ENCODE peak calls at places on chromosome 4, in four cellular contexts. B is heart right ventricle, O is neural progenitor cell, J is cardiac muscle cell. I is an unnamed sample.

GRCh38 chr4:18113710-18114331 is 92.3 kb upstream of the LCORL start:
- DNase-seq in B (no peak), O (no peak), J (no peak), I (no peak)

GRCh38 chr4:187183826-187184225 is 460.2 kb upstream of the FAT1 start:
- DNase-seq in B (no peak), O (no peak), J (no peak), I (no peak)

GRCh38 chr4:183136880-183137279 is 37.8 kb downstream of the WWC2 start:
- DNase-seq in B (no peak), O (no peak), J (no peak), I (no peak)

GRCh38 chr4:92641409-92641808 is 337.6 kb downstream of the GRID2 start:
- DNase-seq in B (no peak), O (no peak), J (no peak), I (no peak)

GRCh38 chr4:124018383-124019317 is 622.1 kb downstream of the SPRY1 start:
- DNase-seq in B (peak; percentile 75), O (no peak), J (peak; percentile 94), I (peak; percentile 37)

GRCh38 chr4:1777822-1778641 is 15.1 kb upstream of the FGFR3 start:
- DNase-seq in B (no peak), O (peak; percentile 97), J (peak; percentile 41), I (no peak)

GRCh38 chr4:155604718-155605601 is 61.7 kb upstream of the GUCY1A1 start:
- DNase-seq in B (peak; percentile 14), O (no peak), J (peak; percentile 96), I (no peak)

GRCh38 chr4:152990471-152991131 is 54.5 kb downstream of the FHDC1 start:
- DNase-seq in B (no peak), O (no peak), J (no peak), I (no peak)

GRCh38 chr4:159443975-159444374 is 341.1 kb downstream of the RAPGEF2 start:
- DNase-seq in B (no peak), O (no peak), J (no peak), I (no peak)

GRCh38 chr4:22019676-22020075 is 71.1 kb upstream of the KCNIP4 start:
- DNase-seq in B (no peak), O (no peak), J (peak; percentile 4), I (no peak)

GRCh38 chr4:68907230-68907629 is 44.4 kb downstream of the UGT2A3 start:
- DNase-seq in B (no peak), O (no peak), J (no peak), I (no peak)

GRCh38 chr4:8537041-8537461 is 43.1 kb upstream of the GPR78 start:
- DNase-seq in B (peak; percentile 41), O (no peak), J (peak; percentile 78), I (peak; percentile 77)

GRCh38 chr4:11072999-11073398 is 355.7 kb downstream of the HS3ST1 start:
- DNase-seq in B (no peak), O (no peak), J (peak; percentile 32), I (no peak)
- TF ChIP-seq CTCF in B (no peak), O (no peak), J (no peak), I (no peak)

DNA sequence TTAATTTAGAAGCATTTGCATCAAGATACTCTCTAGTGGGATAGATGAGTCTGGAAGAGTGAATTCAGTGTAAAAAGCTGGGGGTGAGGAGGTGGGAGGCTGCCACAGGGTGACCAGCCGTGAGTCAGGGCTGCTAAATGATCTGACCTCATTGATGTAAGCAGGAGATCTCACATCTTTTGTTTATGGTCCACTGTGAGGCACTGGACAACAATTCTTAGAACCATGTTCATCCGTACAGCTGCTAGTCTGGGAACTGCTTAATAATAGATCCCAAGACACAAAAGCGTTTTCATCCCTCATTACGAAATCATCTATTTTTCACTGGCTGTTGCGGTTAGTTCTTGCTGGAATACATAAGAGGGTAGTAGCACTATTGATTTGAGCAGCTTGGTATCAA is 14.1 kb downstream of the KLF3 start:
- DNase-seq in B (no peak), O (no peak), J (peak; percentile 80), I (no peak)
- H3K4me1 ChIP-seq in B (peaks cover 78% of the 10 kb centered on the region), O (peaks cover 24% of the 10 kb centered on the region), J (peaks cover 23% of the 10 kb centered on the region), I (peaks cover 49% of the 10 kb centered on the region)

DNA sequence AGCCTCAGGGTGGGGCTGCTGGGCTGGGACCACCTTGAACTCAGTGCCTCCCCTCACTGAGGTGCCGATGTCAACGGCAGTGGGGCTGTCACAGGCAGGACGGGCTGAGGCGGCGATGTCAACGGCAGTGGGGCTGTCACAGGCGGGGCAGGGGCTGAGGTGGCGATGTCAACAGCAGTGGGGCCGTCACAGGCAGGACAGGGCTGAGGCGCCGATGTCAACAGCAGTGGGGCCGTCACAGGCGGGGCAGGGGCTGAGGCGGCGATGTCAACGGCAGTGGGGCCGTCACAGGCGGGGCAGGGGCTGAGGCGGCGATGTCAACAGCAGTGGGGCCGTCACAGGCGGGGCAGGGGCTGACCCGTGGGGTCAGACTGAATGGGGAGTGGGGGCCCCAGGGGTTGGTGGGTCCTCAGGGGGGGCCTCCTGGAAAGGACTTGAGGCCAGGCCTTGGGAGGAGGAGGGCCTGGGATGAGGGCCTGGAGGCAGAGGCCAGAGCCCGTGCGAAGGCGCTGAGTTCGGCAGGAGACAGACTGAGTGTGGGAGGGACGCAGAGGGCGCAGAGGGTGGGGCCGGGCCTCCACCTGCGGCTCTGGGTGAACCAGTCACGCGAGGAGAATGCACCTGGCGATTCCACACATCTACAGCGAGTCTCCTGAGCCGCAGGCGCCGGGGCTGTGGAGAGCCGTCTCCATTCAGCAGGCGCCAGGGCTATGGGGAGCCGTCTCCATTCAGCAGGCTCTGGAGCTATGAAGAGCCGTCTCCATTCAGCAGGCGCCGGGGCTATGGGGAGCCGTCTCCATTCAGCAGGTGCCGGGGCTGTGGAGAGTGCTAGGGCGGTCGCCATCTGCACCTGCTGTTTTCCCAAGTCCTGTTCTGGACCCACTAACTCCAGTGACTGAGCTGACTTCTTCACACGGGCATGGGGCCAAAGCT is 22.9 kb downstream of the ATP5ME start:
- DNase-seq in B (no peak), O (peak; percentile 55), J (no peak), I (peak; percentile 75)
- H3K27me3 ChIP-seq in B (peaks cover 24% of the 10 kb centered on the region), O (no peaks in the 10 kb centered on the region), J (no peaks in the 10 kb centered on the region), I (peaks cover 14% of the 10 kb centered on the region)

GRCh38 chr4:121096629-121097028 is 24.3 kb upstream of the NDNF start:
- DNase-seq in B (no peak), O (peak; percentile 18), J (peak; percentile 58), I (no peak)
- TF ChIP-seq CTCF in B (peak; percentile 81), O (peak; percentile 76), J (peak; percentile 49), I (peak; percentile 43)

I was measured in upper lobe of left lung.